ENCODE peak calls at places on chromosomes 4 and X, in five cellular contexts. W, E, Z, V and G are unnamed samples.

GRCh38 chrX:1210844-1211243 is 1.6 kb downstream of the CRLF2 start:
- DNase-seq in Z (no peak), E (no peak), W (no peak), V (no peak), G (no peak)

GRCh38 chr4:184114431-184114830 is 103.2 kb downstream of the ENPP6 start:
- DNase-seq in Z (no peak), W (no peak), V (no peak), E (no peak), G (no peak)

GRCh38 chr4:161573836-161574235 is 590.0 kb downstream of the FSTL5 start:
- DNase-seq in W (no peak), E (no peak), V (no peak), Z (peak; percentile 5), G (no peak)

GRCh38 chr4:170853422-170854021 is 763.8 kb upstream of the AADAT start:
- DNase-seq in Z (peak; percentile 73), W (no peak), V (peak; percentile 35), E (no peak), G (no peak)

GRCh38 chrX:109926743-109927662 is 75.9 kb upstream of the TMEM164 start:
- DNase-seq in E (no peak), Z (no peak), V (no peak), W (no peak), G (no peak)

GRCh38 chrX:154046262-154046771 is 26.6 kb upstream of the IRAK1 start:
- DNase-seq in W (no peak), V (no peak), E (no peak), Z (no peak), G (no peak)

GRCh38 chr4:56786955-56787354 is 34.5 kb downstream of the SPINK2 start:
- DNase-seq in V (no peak), Z (no peak), W (peak; percentile 44), E (no peak), G (peak; percentile 38)

GRCh38 chr4:135724426-135724825 is 1522.8 kb upstream of the PABPC4L start:
- DNase-seq in W (no peak), E (no peak), V (no peak), Z (no peak), G (no peak)

GRCh38 chrX:17930850-17931249 is 69.8 kb upstream of the RAI2 start:
- DNase-seq in Z (no peak), V (no peak), E (no peak), W (no peak), G (no peak)

GRCh38 chr4:137614491-137614890 is 82.2 kb upstream of the PCDH18 start:
- DNase-seq in V (no peak), E (no peak), W (no peak), Z (no peak), G (no peak)

GRCh38 chr4:89640620-89641366 is 196.2 kb downstream of the SNCA start:
- DNase-seq in W (peak; percentile 41), Z (peak; percentile 44), V (no peak), E (no peak), G (no peak)

GRCh38 chr4:184470785-184471110 is 3.6 kb downstream of the IRF2 start:
- DNase-seq in W (no peak), V (no peak), Z (no peak), E (no peak), G (no peak)

GRCh38 chr4:174217273-174218126 is 66.0 kb downstream of the FBXO8 start:
- DNase-seq in Z (no peak), E (no peak), V (no peak), W (no peak), G (no peak)

GRCh38 chr4:168639914-168640313 is 143.1 kb downstream of the PALLD start:
- DNase-seq in V (no peak), E (no peak), Z (no peak), W (no peak), G (no peak)

GRCh38 chr4:110635155-110635479 is 12.2 kb upstream of the PITX2 start:
- DNase-seq in Z (no peak), V (no peak), W (no peak), E (no peak), G (no peak)

GRCh38 chrX:101398694-101399093 is 7.9 kb downstream of the RPL36A start:
- DNase-seq in Z (no peak), E (no peak), W (no peak), V (no peak), G (no peak)

GRCh38 chr4:1939664-1940509 is 68.7 kb downstream of the NSD2 start:
- DNase-seq in W (no peak), E (no peak), Z (peak; percentile 66), V (no peak), G (no peak)

GRCh38 chr4:168717852-168718251 is 221.0 kb downstream of the PALLD start:
- DNase-seq in V (no peak), E (no peak), Z (no peak), W (no peak), G (no peak)

GRCh38 chr4:169604131-169604900 is 8.1 kb downstream of the NEK1 start:
- DNase-seq in W (no peak), E (no peak), Z (peak; percentile 63), V (peak; percentile 32), G (no peak)

GRCh38 chrX:76555816-76556215 is 128.3 kb downstream of the MAGEE1 start:
- DNase-seq in V (peak; percentile 7), E (no peak), W (no peak), Z (peak; percentile 52), G (no peak)

GRCh38 chr4:107825072-107825789 is 499 bp downstream of the SGMS2 start:
- DNase-seq in W (peak; percentile 64), E (no peak), Z (peak; percentile 66), V (no peak), G (no peak)

GRCh38 chr4:186651624-186652023 is 72.0 kb downstream of the FAT1 start:
- DNase-seq in V (no peak), Z (no peak), W (no peak), E (peak; percentile 53), G (peak; percentile 41)